ENCODE peak calls at places on chromosomes 3 and 15, in five cellular contexts. I is bronchial epithelial cell; H is CD8-positive, alpha-beta T cell; P is HFF-Myc; D is uterus. N is an unnamed sample.
A peak's percentile ranks its signal among the peaks of the same experiment; 100 is the strongest.

GRCh38 chr3:30752961-30753360 is 141.5 kb downstream of the GADL1 start:
- DNase-seq in I (peak; percentile 87), H (no peak), P (no peak), D (no peak), N (peak; percentile 74)

GRCh38 chr15:29066310-29066709 is 180.5 kb downstream of the APBA2 start:
- DNase-seq in I (no peak), H (no peak), P (no peak), D (no peak), N (no peak)

GRCh38 chr3:114178770-114179368 is at the start of gene DRD3:
- DNase-seq in I (peak; percentile 18), H (no peak), P (peak; percentile 14), D (no peak), N (no peak)

GRCh38 chr3:197306374-197307086 is 8.1 kb upstream of the DLG1 start:
- DNase-seq in I (peak; percentile 95), H (no peak), P (no peak), D (no peak), N (no peak)

GRCh38 chr3:130748981-130749380 is 2.4 kb upstream of the PIK3R4 start:
- DNase-seq in I (no peak), H (no peak), P (no peak), D (no peak), N (no peak)

GRCh38 chr3:194422188-194422587 is 23.1 kb upstream of the GP5 start:
- DNase-seq in I (no peak), H (no peak), P (no peak), D (no peak), N (no peak)

GRCh38 chr3:126029241-126029640 is 54.7 kb downstream of the SLC41A3 start:
- DNase-seq in I (no peak), H (no peak), P (no peak), D (no peak), N (no peak)

GRCh38 chr3:177306252-177306651 is 109.0 kb upstream of the TBL1XR1 start:
- DNase-seq in I (peak; percentile 95), H (no peak), P (no peak), D (no peak), N (no peak)

GRCh38 chr3:108051005-108051404 is 39.8 kb downstream of the CD47 start:
- DNase-seq in I (no peak), H (no peak), P (peak; percentile 11), D (no peak), N (no peak)

GRCh38 chr3:114005406-114005987 is 50.8 kb downstream of the CCDC191 start:
- DNase-seq in I (no peak), H (no peak), P (no peak), D (no peak), N (no peak)

GRCh38 chr3:170780955-170781354 is 89.0 kb downstream of the RPL22L1 start:
- DNase-seq in I (peak; percentile 88), H (no peak), P (no peak), D (no peak), N (no peak)

GRCh38 chr3:54830658-54831057 is 97.2 kb downstream of the LRTM1 start:
- DNase-seq in I (peak; percentile 18), H (no peak), P (no peak), D (no peak), N (no peak)

GRCh38 chr3:163671201-163671600 is 1407.1 kb downstream of the SI start:
- DNase-seq in I (peak; percentile 20), H (no peak), P (no peak), D (no peak), N (no peak)

GRCh38 chr3:88189361-88189810 is 39.6 kb downstream of the C3orf38 start:
- DNase-seq in I (peak; percentile 9), H (no peak), P (no peak), D (no peak), N (no peak)

GRCh38 chr3:156509209-156510174 is 45.4 kb downstream of the SSR3 start:
- DNase-seq in I (peak; percentile 57), H (no peak), P (no peak), D (no peak), N (no peak)

GRCh38 chr15:56215769-56216168 is 27.9 kb downstream of the RFX7 start:
- DNase-seq in I (no peak), H (no peak), P (no peak), D (no peak), N (no peak)

GRCh38 chr3:4999626-5000184 is 20.5 kb downstream of the BHLHE40 start:
- DNase-seq in I (peak; percentile 87), H (no peak), P (no peak), D (no peak), N (no peak)

GRCh38 chr3:113103588-113103987 is 107.8 kb upstream of the BOC start:
- DNase-seq in I (no peak), H (no peak), P (no peak), D (no peak), N (no peak)

GRCh38 chr3:16441306-16441898 is 72.1 kb downstream of the RFTN1 start:
- DNase-seq in I (no peak), H (no peak), P (no peak), D (no peak), N (no peak)

DNA sequence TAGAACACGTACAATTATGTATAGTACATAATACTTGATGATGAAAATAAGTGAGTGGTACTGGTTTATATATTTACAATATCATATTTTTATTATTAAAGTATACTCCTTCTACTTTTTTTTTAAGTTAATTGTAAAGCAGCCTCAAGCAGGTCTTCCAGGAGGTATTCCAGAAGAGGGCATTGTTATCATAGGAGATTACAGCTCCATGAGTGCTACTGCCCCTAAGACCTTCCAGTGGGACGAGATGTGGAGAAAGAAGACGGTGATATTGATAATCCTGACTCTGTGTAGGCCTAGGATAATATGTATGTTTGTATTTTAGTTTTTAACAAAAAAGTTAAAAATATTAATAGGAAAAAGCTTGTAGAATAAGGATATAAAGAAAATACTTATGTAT is 40.3 kb upstream of the SCN5A start:
- DNase-seq in I (no peak), H (no peak), P (no peak), D (no peak), N (no peak)
- TF ChIP-seq CTCF in I (no peak), H (no peak), P (no peak), D (no peak), N (no peak)

DNA sequence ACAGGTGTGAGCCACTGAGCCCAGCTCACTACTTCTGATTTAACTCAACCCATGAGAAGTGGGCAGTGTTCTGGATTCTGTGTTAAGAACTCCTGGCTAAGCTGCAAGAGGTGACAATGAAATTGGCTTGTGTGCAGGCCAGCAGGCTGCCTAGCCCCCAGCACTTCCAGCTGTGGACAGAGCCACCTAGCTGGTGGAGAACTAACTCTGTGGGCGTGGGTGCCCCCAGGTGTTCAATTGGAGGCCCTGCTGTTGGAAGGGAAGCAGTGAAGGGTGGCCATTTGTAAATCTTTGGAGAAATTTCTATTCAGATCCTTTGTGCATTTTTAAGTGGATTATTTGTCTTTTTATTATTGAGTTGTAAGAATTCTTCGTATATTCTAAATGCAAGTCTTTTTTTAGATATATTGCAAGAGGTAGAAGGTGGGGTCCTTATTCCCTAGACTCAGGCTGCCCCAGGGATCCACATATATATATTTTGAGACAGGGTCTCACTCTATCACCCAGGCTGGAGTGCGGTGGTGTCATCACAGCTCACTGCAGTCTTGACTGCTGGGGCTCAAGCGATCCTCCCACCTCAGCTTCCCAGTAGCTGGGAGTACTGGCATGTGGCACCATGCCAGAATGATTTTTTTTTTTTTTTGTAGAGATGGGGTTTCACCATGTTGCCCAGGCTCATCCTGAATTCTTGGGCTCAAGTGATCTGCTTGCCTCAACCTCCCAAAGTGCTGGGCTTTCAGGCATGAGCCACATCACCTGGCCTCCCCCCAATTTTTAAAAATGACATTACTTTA is 7.2 kb upstream of the SCAMP5 start:
- DNase-seq in I (peak; percentile 50), H (peak; percentile 26), P (no peak), D (no peak), N (no peak)
- TF ChIP-seq CTCF in I (peak; percentile 56), H (peak; percentile 28), P (peak; percentile 49), D (no peak), N (no peak)

DNA sequence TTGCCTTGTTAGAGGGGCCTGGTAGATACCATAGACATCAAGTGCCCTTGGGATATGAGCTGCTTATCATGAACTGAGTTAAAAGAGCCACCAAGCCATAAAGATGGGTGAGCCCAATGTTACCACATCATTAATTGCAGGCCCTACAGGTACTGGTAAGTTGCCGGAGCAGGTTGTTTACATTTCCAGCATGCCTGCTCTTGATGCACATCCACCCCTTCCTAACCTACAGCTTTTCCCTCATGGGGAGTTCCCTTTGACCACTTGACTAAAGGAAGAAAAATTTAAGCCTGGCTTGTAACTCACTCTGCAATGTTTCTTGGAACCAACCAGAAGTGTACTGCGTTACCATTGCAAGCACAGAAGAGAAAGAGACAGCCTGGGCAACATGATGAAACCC is 24.7 kb upstream of the ULK4 start:
- DNase-seq in I (peak; percentile 36), H (no peak), P (no peak), D (no peak), N (no peak)
- TF ChIP-seq CTCF in I (no peak), H (no peak), P (no peak), D (no peak), N (no peak)

DNA sequence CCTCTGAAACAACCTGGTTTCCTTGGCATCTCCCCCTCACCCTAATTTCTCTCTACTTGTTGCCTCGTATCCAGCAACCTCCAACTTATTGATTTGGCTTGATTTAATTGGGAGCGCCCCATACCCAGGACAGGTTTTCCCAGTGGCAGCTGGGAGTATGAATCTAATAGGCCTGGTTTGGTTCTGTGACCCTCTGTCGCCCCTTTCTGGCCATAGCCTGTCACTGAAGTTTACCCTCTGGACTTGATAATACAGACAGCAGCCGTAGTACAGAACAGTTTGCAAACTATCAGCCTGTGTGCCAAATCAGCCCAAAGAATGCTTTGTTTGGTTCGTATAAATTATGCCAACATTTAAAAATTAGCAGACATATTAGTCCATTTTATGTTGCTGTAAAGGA is 525.1 kb upstream of the GOLIM4 start:
- DNase-seq in I (peak; percentile 30), H (no peak), P (no peak), D (no peak), N (no peak)
- TF ChIP-seq CTCF in I (peak; percentile 47), H (no peak), P (peak; percentile 35), D (no peak), N (no peak)

DNA sequence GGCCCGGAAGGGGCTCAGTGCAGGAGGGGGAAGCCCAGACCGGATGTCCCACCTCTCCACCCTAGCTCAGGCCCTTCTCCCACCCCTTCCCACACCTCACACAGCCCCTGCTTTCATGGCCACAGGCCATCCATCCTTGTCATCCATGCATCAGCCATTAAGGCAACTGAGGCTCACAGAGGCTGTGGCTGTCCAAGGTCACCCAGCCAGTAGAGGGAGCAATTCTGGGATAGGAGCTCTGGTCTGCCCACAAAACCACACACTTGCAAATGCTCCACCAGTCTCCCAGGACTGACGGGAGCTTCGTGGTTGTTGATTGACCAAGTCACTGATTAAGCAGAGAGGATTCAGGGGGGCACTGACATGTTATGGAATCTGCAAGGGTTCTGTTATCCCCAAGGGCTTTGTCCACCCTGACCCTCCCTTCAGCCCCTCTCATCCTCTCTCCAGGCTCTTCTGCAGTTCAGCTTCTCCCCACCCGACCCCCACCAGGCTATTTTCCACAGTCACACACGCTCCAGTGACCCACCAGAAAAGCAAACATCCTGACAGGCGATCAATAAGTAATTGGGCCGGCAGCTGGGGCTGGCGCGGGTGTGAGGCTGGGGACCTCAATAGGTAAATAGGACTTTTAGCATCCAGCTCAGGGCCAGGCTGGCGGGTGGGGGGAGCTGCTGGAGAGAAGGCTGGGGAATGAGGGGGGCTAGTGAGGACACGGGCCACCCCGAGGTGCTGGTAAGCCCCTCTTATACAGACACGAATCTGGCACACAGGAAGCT is 15.0 kb downstream of the LINGO1 start:
- DNase-seq in I (peak; percentile 13), H (no peak), P (no peak), D (no peak), N (no peak)
- TF ChIP-seq CTCF in I (peak; percentile 57), H (no peak), P (peak; percentile 57), D (no peak), N (peak; percentile 32)

GRCh38 chr3:180017846-180018245 is 18.9 kb downstream of the PEX5L start:
- DNase-seq in I (no peak), H (no peak), P (no peak), D (no peak), N (no peak)

GRCh38 chr3:180018588-180018987 is 18.1 kb downstream of the PEX5L start:
- DNase-seq in I (no peak), H (no peak), P (no peak), D (no peak), N (no peak)
- TF ChIP-seq CTCF in I (peak; percentile 9), H (no peak), P (no peak), D (no peak), N (no peak)